ENCODE peak calls at places on chromosomes 3 and 15, in four cellular contexts. B is cardiac fibroblast, Y is RWPE1, K is IMR-90. J is an unnamed sample.

GRCh38 chr3:143221446-143221845 is 101.9 kb downstream of the CHST2 start:
- DNase-seq in Y (no peak), B (no peak), K (no peak), J (no peak)

GRCh38 chr3:121493431-121493830 is 52.4 kb downstream of the POLQ start:
- DNase-seq in Y (no peak), K (peak), B (no peak), J (no peak)

GRCh38 chr3:100023150-100023549 is 91.2 kb downstream of the FILIP1L start:
- DNase-seq in B (peak), K (peak), Y (no peak), J (no peak)

GRCh38 chr3:138367326-138367850 is 19.0 kb downstream of the MRAS start:
- DNase-seq in Y (no peak), K (no peak), B (no peak), J (no peak)

GRCh38 chr3:87053548-87053947 is 62.6 kb upstream of the VGLL3 start:
- DNase-seq in B (peak), Y (no peak), K (no peak), J (no peak)

GRCh38 chr15:47750030-47750739 is 32.9 kb downstream of the SEMA6D start:
- DNase-seq in B (peak), K (peak), Y (peak), J (no peak)

GRCh38 chr3:25453521-25454410 is 25.7 kb downstream of the RARB start:
- DNase-seq in K (peak), B (peak), Y (no peak), J (no peak)

GRCh38 chr3:187112934-187113793 is 26.1 kb downstream of the RPL39L start:
- DNase-seq in B (peak), K (peak), Y (peak), J (no peak)

GRCh38 chr3:126014252-126014651 is 45.3 kb downstream of the ROPN1B start:
- DNase-seq in B (peak), Y (no peak), K (peak), J (no peak)

GRCh38 chr3:33000698-33001385 is 49.4 kb downstream of the CCR4 start:
- DNase-seq in K (no peak), B (no peak), Y (no peak), J (no peak)

GRCh38 chr3:126124148-126124868 is 40.4 kb upstream of the SLC41A3 start:
- DNase-seq in K (no peak), B (no peak), Y (no peak), J (peak)

GRCh38 chr3:77489216-77489615 is 449.3 kb downstream of the ROBO2 start:
- DNase-seq in K (no peak), B (no peak), Y (no peak), J (no peak)

GRCh38 chr3:135258916-135259315 is 463.9 kb downstream of the EPHB1 start:
- DNase-seq in K (no peak), Y (no peak), B (no peak), J (peak)

GRCh38 chr15:66750609-66751008 is 48.6 kb downstream of the SMAD6 start:
- DNase-seq in K (no peak), Y (no peak), B (no peak), J (no peak)

GRCh38 chr3:42660898-42661297 is 7.4 kb downstream of the ZBTB47 start:
- DNase-seq in K (no peak), B (no peak), Y (no peak), J (no peak)
- TF ChIP-seq CTCF in K (no peak), B (no peak), Y (no peak), J (no peak)

DNA sequence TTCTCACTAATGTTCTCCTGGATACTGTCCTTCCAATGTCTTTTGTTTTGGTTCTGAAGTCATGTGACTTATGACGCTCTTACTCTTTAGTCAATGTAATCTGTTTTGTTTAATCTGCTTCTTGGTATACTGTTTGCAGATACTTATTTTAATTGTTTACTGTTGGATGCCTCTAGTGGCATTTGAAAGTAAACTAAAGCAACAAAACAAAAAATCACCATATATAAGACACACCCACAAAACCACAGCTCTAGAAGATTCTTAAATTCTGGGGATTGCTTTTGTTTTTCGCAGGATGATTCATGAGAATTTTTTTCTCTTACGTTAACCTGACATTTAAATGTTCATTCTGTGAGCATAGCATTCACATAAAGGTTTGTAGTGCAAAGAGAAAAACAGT is 16.8 kb downstream of the SLC25A26 start:
- DNase-seq in B (no peak), K (no peak), Y (no peak), J (no peak)
- TF ChIP-seq CTCF in B (no peak), K (no peak), Y (no peak), J (no peak)

DNA sequence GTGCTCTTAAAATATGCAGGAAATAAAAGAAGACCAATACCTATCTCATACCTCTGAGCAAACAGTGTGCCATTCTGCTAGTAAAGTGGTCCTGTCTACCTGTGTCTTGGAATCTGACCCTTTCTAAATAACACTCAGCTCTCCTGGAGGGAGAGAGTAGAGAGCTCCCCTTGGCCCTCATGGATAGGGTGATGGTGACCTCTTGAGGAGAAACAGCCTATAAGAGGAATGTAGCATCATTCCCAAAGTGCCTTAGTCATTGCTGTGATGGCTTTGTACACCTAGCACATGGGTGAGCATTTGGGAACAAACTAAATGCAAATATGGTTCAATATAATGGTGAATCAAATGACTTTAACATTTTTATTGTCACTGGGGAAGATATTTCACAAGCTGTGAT is 10.0 kb downstream of the SNTN start:
- DNase-seq in Y (peak), K (no peak), B (peak), J (no peak)
- TF ChIP-seq CTCF in Y (no peak), K (peak), B (no peak), J (no peak)

GRCh38 chr3:5136211-5136610 is 14.1 kb downstream of the ARL8B start:
- DNase-seq in K (no peak), Y (no peak), B (no peak), J (no peak)
- TF ChIP-seq CTCF in K (no peak), Y (no peak), B (no peak), J (no peak)

DNA sequence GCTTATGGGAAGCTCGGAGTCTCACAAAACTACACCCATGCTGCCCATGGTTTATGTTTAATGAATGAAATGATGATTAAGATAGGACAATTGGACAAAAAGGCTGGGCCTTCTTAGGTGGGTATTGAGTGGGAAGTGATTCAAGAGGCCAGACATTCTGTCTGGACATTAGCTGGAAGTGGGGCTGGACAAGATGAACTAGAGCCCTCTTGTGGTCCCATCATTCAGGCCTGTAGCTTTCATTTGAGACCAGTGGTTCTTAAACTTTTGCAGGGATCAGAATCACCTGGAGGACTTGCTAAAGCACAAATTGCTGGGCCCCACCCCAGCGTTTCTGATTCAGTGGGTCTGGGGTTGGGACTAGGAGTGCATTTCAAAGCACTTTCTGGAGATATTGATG is 290.4 kb upstream of the CTDSPL start:
- DNase-seq in Y (no peak), B (peak), K (no peak), J (no peak)
- TF ChIP-seq CTCF in Y (no peak), B (peak), K (peak), J (no peak)

GRCh38 chr15:70121656-70122297 is 24.1 kb upstream of the TLE3 start:
- DNase-seq in K (peak), B (peak), Y (peak), J (no peak)
- TF ChIP-seq CTCF in K (peak), B (peak), Y (no peak), J (peak)